ENCODE peak calls at places on chromosomes 11 and 22, in nine cellular contexts. N is lower lobe of right lung; C is DND-41; M is thoracic aorta; X is cardiac muscle cell; I is testis; V is CD4-positive, CD25-positive, alpha-beta regulatory T cell; L is tibial artery; H is upper lobe of right lung. J is an unnamed sample.

GRCh38 chr22:26394787-26395186 is 34.3 kb upstream of the ASPHD2 start:
- DNase-seq in X (no peak), M (no peak), C (no peak), N (no peak), L (no peak), V (no peak), I (no peak), H (no peak), J (no peak)

GRCh38 chr22:49587421-49587820 is 240.3 kb downstream of the BRD1 start:
- DNase-seq in X (no peak), I (no peak), C (no peak), V (no peak), L (no peak), N (peak; percentile 25), M (no peak), H (peak; percentile 53), J (no peak)

GRCh38 chr11:106276859-106277436 is 199.5 kb downstream of the AASDHPPT start:
- DNase-seq in V (no peak), H (no peak), N (no peak), M (no peak), L (no peak), X (peak; percentile 6), I (no peak), C (peak; percentile 25), J (no peak)

GRCh38 chr11:88448131-88448530 is 110.6 kb upstream of the CTSC start:
- DNase-seq in N (no peak), L (no peak), H (no peak), X (no peak), M (no peak), C (no peak), I (no peak), V (no peak), J (no peak)

GRCh38 chr22:49372530-49373288 is 455.0 kb downstream of the BRD1 start:
- DNase-seq in I (peak; percentile 21), V (no peak), N (no peak), C (no peak), L (no peak), X (peak; percentile 24), H (peak; percentile 57), M (no peak), J (no peak)

GRCh38 chr11:17923213-17923612 is 89.6 kb downstream of the SERGEF start:
- DNase-seq in V (no peak), N (no peak), H (no peak), X (peak; percentile 77), C (no peak), I (peak; percentile 22), L (no peak), M (no peak), J (no peak)

GRCh38 chr11:11979487-11980117 is 28.8 kb downstream of the DKK3 start:
- DNase-seq in C (no peak), N (no peak), H (peak; percentile 61), M (no peak), V (no peak), X (peak; percentile 67), I (peak; percentile 50), L (no peak), J (no peak)

GRCh38 chr11:43504316-43504950 is 145.7 kb downstream of the TTC17 start:
- DNase-seq in X (peak; percentile 66), I (peak; percentile 65), N (no peak), C (peak; percentile 14), V (no peak), M (no peak), L (no peak), H (no peak), J (no peak)

GRCh38 chr11:109853156-109853776 is 239.9 kb upstream of the ZC3H12C start:
- DNase-seq in H (no peak), V (no peak), L (no peak), N (no peak), C (no peak), I (no peak), X (peak; percentile 60), M (no peak), J (no peak)

GRCh38 chr11:44112083-44112865 is 16.8 kb downstream of the EXT2 start:
- DNase-seq in H (no peak), M (no peak), X (no peak), I (peak; percentile 20), C (no peak), V (no peak), N (no peak), L (no peak), J (no peak)

GRCh38 chr11:83715927-83716525 is 429.9 kb upstream of the CCDC90B start:
- DNase-seq in H (no peak), I (no peak), V (no peak), C (no peak), X (no peak), L (no peak), N (no peak), M (no peak), J (no peak)

GRCh38 chr11:118310781-118311485 is 6.4 kb downstream of the CD3E start:
- DNase-seq in V (no peak), H (no peak), M (no peak), N (no peak), I (no peak), L (no peak), X (no peak), C (no peak), J (no peak)

GRCh38 chr11:84909740-84910139 is 717.4 kb downstream of the DLG2 start:
- DNase-seq in X (no peak), H (no peak), I (no peak), C (no peak), N (no peak), V (no peak), L (no peak), M (no peak), J (no peak)

GRCh38 chr11:63491240-63491587 is 247 bp upstream of the PLAAT5 start:
- DNase-seq in I (no peak), M (no peak), C (no peak), L (no peak), N (no peak), H (no peak), X (no peak), V (no peak), J (no peak)

GRCh38 chr11:63490551-63491239 is at the start of gene PLAAT5:
- DNase-seq in X (peak; percentile 50), I (peak; percentile 71), H (peak; percentile 79), V (no peak), L (no peak), C (no peak), M (no peak), N (peak; percentile 64), J (no peak)

GRCh38 chr11:63493127-63493526 is 2.2 kb upstream of the PLAAT5 start:
- DNase-seq in C (no peak), N (no peak), I (no peak), H (no peak), M (no peak), L (no peak), X (no peak), V (no peak), J (no peak)

GRCh38 chr11:63492441-63492840 is 1.5 kb upstream of the PLAAT5 start:
- DNase-seq in X (no peak), N (no peak), I (no peak), V (no peak), L (no peak), M (no peak), H (no peak), C (no peak), J (no peak)

DNA sequence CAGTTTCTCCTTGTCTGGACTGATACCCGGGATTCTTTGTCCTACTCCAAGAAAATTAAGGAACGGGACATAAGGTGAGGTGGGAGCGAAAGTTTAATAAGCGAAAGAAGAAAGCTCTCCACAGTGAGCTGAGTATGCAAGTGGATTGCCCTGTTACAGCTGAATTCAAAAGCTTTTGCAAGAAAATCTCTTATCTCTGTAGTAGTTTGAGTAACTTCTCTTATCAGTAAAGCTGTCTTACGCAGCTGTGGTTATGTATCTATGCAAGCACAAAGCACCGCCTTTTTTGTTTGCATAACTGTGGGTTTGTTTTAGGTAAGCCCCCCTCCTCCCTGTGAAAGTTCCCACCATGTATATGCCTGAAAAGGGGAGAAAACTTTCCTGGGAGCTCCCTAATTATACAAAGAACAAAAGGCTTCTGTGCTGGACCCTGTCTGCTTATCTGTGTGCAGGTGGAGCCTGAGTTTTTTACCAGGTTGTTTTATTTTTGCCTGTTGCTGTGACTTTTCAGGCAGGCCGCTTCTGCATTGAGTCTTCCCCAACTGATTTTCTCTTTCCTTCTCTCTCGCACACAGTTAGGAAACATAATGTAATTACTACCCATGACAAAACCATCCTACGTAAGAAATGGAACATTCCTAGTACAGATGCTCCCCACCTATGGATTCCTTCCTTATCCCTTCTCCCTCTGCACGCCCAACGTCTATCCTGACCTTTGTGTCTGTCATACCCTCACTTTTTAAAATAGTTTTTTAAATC is 826 bp upstream of the PLAAT5 start:
- DNase-seq in C (no peak), X (no peak), I (peak; percentile 65), M (no peak), N (no peak), H (no peak), L (no peak), V (no peak), J (no peak)
- H3K4me3 ChIP-seq in C (no peak overlapping the region), X (peak overlapping the region; percentile 28), I (peak overlapping the region; percentile 71), M (peak overlapping the region; percentile 76), N (peak overlapping the region; percentile 56), H (peak overlapping the region; percentile 54), L (peak overlapping the region; percentile 52), V (peak overlapping the region; percentile 77), J (peak overlapping the region; percentile 58)

GRCh38 chr22:37299969-37300509 is 17.7 kb downstream of the CYTH4 start:
- DNase-seq in V (no peak), I (no peak), X (no peak), L (no peak), H (no peak), N (no peak), C (no peak), M (no peak), J (no peak)
- H3K27ac ChIP-seq in V (peak overlapping the region; percentile 94), I (no peak overlapping the region), X (no peak overlapping the region), L (no peak overlapping the region), H (peak overlapping the region; percentile 30), N (peak overlapping the region; percentile 38), C (no peak overlapping the region), M (no peak overlapping the region), J (peak overlapping the region; percentile 70)

GRCh38 chr11:45924927-45925326 is 2.5 kb downstream of the LARGE2 start:
- DNase-seq in H (no peak), L (no peak), C (no peak), N (no peak), V (no peak), X (no peak), M (no peak), I (no peak), J (no peak)
- H3K4me1 ChIP-seq in H (peaks cover 15% of the 10 kb centered on the region), L (peaks cover 12% of the 10 kb centered on the region), C (no peaks in the 10 kb centered on the region), N (peaks cover 27% of the 10 kb centered on the region), V (peaks cover 39% of the 10 kb centered on the region), X (no peaks in the 10 kb centered on the region), M (peaks cover 16% of the 10 kb centered on the region), I (peaks cover 14% of the 10 kb centered on the region), J (peaks cover 20% of the 10 kb centered on the region)

DNA sequence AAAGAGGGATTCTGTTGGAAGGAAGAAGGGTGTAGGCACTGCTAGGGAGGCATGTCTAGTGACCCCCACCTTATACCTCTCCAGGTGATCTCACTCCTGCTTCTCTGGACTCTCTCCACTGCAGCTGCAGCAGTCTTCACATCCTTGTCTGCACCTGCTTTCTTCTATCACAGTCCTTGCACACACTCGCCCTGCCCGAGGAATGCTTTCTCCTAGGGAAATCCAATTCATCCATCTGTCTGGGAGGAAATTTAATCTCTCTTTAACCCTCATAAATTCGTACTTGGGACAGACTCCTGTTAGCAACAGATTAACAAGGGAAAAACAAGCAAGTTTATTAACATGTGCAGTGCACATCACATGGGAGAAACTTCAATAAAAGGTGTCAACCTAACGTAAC is 11.4 kb upstream of the RCN1 start:
- DNase-seq in X (no peak), V (no peak), I (no peak), C (no peak), H (no peak), N (no peak), L (no peak), M (no peak), J (no peak)
- H3K4me3 ChIP-seq in X (no peak overlapping the region), V (no peak overlapping the region), I (no peak overlapping the region), C (no peak overlapping the region), H (no peak overlapping the region), N (no peak overlapping the region), L (no peak overlapping the region), M (no peak overlapping the region), J (no peak overlapping the region)

GRCh38 chr11:114293201-114293711 is 2.9 kb upstream of the NNMT start:
- DNase-seq in H (no peak), V (no peak), N (no peak), C (no peak), X (no peak), M (no peak), L (no peak), I (no peak), J (no peak)
- H3K27ac ChIP-seq in H (peak overlapping the region; percentile 95), V (no peak overlapping the region), N (peak overlapping the region; percentile 88), C (no peak overlapping the region), X (no peak overlapping the region), M (peak overlapping the region; percentile 94), L (peak overlapping the region; percentile 92), I (no peak overlapping the region), J (no peak overlapping the region)

J was measured in effector memory CD4-positive, alpha-beta T cell.